ENCODE peak calls at places on chromosomes 1 and 21, in five cellular contexts. J, Q, L, O and U are unnamed samples. For H3K9me3 and H3K27me3, the result is how much of the 10 kb centered on the place peaks cover.

GRCh38 chr1:157585984-157586383 is 11.9 kb downstream of the FCRL4 start:
- DNase-seq in J (no peak), Q (peak), L (no peak), O (no peak), U (no peak)

GRCh38 chr1:31401241-31401640 is 11.8 kb upstream of the SERINC2 start:
- DNase-seq in J (no peak), Q (no peak), L (no peak), O (no peak), U (no peak)

GRCh38 chr1:226675720-226676357 is 63.2 kb downstream of the ITPKB start:
- DNase-seq in J (no peak), Q (no peak), L (no peak), O (no peak), U (no peak)

GRCh38 chr1:13786541-13786940 is 86.6 kb downstream of the PRDM2 start:
- DNase-seq in J (no peak), Q (no peak), L (no peak), O (no peak), U (no peak)

GRCh38 chr21:41643246-41643966 is 123.4 kb downstream of the RIPK4 start:
- DNase-seq in J (no peak), Q (no peak), L (no peak), O (no peak), U (no peak)

GRCh38 chr1:201904579-201904978 is 15.9 kb downstream of the SHISA4 start:
- DNase-seq in J (peak), Q (peak), L (no peak), O (no peak), U (no peak)

GRCh38 chr1:214678386-214678785 is 75.4 kb downstream of the CENPF start:
- DNase-seq in J (no peak), Q (peak), L (no peak), O (no peak), U (no peak)

GRCh38 chr1:14486401-14487110 is 111.9 kb upstream of the KAZN start:
- DNase-seq in J (no peak), Q (no peak), L (no peak), O (no peak), U (no peak)

GRCh38 chr21:17575076-17575475 is 37.6 kb downstream of the BTG3 start:
- DNase-seq in J (no peak), Q (no peak), L (no peak), O (no peak), U (no peak)

GRCh38 chr1:175129997-175130648 is 62.5 kb downstream of the KIAA0040 start:
- DNase-seq in J (no peak), Q (no peak), L (no peak), O (no peak), U (no peak)

GRCh38 chr1:235931181-235931738 is 64.6 kb upstream of the LYST start:
- DNase-seq in J (no peak), Q (no peak), L (no peak), O (no peak), U (no peak)

GRCh38 chr1:119373465-119373864 is 4.9 kb downstream of the HAO2 start:
- DNase-seq in J (no peak), Q (peak), L (no peak), O (no peak), U (no peak)

GRCh38 chr1:246219508-246220030 is 287.5 kb downstream of the SMYD3 start:
- DNase-seq in J (no peak), Q (peak), L (no peak), O (no peak), U (no peak)

GRCh38 chr1:33337994-33338494 is 17.1 kb upstream of the A3GALT2 start:
- DNase-seq in J (peak), Q (no peak), L (no peak), O (no peak), U (no peak)

GRCh38 chr1:52759908-52760307 is 33.7 kb downstream of the ZYG11B start:
- DNase-seq in J (no peak), Q (no peak), L (no peak), O (no peak), U (no peak)

GRCh38 chr1:111538343-111539035 is 35.1 kb upstream of the ADORA3 start:
- DNase-seq in J (no peak), Q (peak), L (no peak), O (no peak), U (no peak)

GRCh38 chr1:172322219-172323061 is 98.0 kb upstream of the C1orf105 start:
- DNase-seq in J (peak), Q (peak), L (no peak), O (no peak), U (no peak)

GRCh38 chr1:169618367-169618766 is 11.6 kb downstream of the SELP start:
- DNase-seq in J (no peak), Q (no peak), L (no peak), O (no peak), U (no peak)

GRCh38 chr21:35195232-35195631 is 146.1 kb upstream of the RUNX1 start:
- DNase-seq in J (no peak), Q (no peak), L (no peak), O (no peak), U (no peak)

GRCh38 chr1:197485790-197486189 is 217.7 kb downstream of the CRB1 start:
- DNase-seq in J (no peak), Q (peak), L (no peak), O (no peak), U (no peak)

GRCh38 chr1:244060691-244061090 is 9.6 kb downstream of the ZBTB18 start:
- DNase-seq in J (no peak), Q (no peak), L (no peak), O (no peak), U (no peak)

GRCh38 chr1:164132001-164132400 is 427.0 kb upstream of the PBX1 start:
- DNase-seq in J (no peak), Q (no peak), L (no peak), O (no peak), U (no peak)
- H3K9me3 ChIP-seq in J (under half), Q (under half), L (under half), O (under half), U (under half)

GRCh38 chr1:51444096-51444495 is 75.0 kb downstream of the EPS15 start:
- DNase-seq in J (no peak), Q (no peak), L (no peak), O (no peak), U (no peak)

GRCh38 chr1:51443555-51443954 is 75.5 kb downstream of the EPS15 start:
- DNase-seq in J (no peak), Q (no peak), L (no peak), O (no peak), U (no peak)

GRCh38 chr1:51442616-51443015 is 76.5 kb downstream of the EPS15 start:
- DNase-seq in J (no peak), Q (no peak), L (no peak), O (no peak), U (no peak)

GRCh38 chr1:51445346-51446090 is 73.5 kb downstream of the EPS15 start:
- DNase-seq in J (no peak), Q (no peak), L (no peak), O (no peak), U (no peak)

DNA sequence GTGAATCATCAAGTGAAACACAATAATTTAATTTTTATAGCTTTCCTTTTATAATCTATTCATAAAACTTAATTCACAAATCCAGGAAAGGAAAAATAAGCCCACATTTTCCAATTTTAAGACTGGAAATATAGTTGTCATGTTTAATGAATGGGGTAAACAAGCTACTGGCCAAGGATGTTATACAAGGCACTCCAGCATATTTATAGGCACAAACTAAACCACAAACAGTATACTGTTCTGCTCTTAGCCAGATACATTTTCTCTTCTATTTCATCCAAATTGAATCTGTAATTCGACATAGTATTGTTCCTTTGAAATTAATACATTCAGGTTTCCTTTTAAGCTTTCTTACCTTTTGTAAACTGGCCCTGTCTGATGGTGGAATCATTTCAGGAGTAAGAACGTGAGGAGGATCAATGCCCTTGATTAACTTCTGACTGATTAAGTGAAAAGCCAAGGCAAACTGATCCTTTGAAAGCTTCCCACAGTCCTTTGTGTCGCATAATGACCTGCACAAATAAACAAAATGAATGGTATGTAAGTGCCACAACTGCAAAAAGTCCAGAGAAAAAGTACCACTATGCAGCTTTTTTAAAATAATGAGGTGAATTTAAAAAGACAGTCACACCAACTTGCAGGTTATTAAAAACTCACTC is 74.4 kb downstream of the EPS15 start:
- DNase-seq in J (no peak), Q (no peak), L (no peak), O (no peak), U (no peak)
- H3K27ac ChIP-seq in J (peak), Q (no peak), L (no peak), O (no peak), U (no peak)

GRCh38 chr1:59695301-59695700 is 119.4 kb upstream of the HOOK1 start:
- DNase-seq in J (no peak), Q (no peak), L (no peak), O (no peak), U (no peak)

GRCh38 chr1:59690531-59690930 is 124.2 kb upstream of the HOOK1 start:
- DNase-seq in J (no peak), Q (no peak), L (no peak), O (no peak), U (no peak)

GRCh38 chr1:59691261-59691660 is 123.5 kb upstream of the HOOK1 start:
- DNase-seq in J (peak), Q (no peak), L (no peak), O (no peak), U (no peak)

GRCh38 chr1:59693431-59693830 is 121.3 kb upstream of the HOOK1 start:
- DNase-seq in J (no peak), Q (no peak), L (no peak), O (no peak), U (no peak)

DNA sequence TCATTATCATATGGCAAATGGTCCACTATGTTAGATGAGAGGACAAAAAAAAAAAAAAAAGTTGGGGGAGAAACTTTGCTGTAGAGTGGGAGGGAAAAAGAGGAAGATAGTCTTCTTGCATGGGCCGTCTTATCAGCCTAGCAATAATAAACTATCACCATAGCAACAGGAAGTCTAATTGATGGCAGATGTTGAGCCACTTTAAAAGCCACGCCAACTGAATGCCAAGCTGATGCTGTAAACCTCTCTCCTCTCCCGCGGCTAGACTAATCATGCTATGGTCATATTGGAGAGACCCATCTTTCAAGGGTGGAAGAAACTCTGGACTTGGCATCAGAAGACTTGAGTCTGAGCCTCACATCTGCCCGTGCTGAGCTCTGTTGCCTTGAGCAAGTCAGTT is 122.2 kb upstream of the HOOK1 start:
- DNase-seq in J (peak), Q (peak), L (no peak), O (no peak), U (no peak)
- H3K27me3 ChIP-seq in J (under half), Q (under half), L (under half), O (under half), U (under half)

DNA sequence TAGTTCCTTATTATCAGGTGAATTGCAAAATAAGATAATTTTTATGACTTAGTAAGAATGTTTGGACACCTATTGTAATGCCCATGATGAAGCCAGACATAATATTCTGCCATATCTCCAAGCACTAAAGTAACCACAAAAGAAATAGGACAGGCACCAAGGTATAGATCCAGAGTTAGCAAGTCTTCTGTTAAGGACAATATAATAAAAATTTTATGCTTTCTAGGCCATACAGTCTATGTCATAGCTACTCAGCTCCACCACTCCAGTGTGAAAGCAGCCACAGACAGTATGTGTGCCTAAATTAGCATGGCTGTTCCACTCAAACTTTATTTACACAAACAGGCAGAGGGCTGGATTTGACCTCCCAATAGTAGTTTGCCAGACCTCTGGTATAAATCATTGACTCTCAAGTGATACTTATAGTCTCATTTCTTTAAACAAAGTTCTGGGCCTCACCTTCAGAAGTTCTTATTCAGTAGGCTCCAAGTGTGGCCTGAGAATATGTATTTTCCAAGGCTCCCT is 88.3 kb downstream of the SCMH1 start:
- DNase-seq in J (no peak), Q (no peak), L (no peak), O (no peak), U (no peak)
- H3K9me3 ChIP-seq in J (under half), Q (under half), L (under half), O (under half), U (under half)

GRCh38 chr1:209326096-209326495 is 257.4 kb upstream of the CAMK1G start:
- DNase-seq in J (no peak), Q (no peak), L (no peak), O (no peak), U (no peak)

GRCh38 chr1:209328178-209328577 is 255.3 kb upstream of the CAMK1G start:
- DNase-seq in J (no peak), Q (no peak), L (no peak), O (no peak), U (no peak)

GRCh38 chr1:209325492-209325891 is 258.0 kb upstream of the CAMK1G start:
- DNase-seq in J (peak), Q (no peak), L (no peak), O (no peak), U (no peak)

GRCh38 chr1:209323743-209324142 is 259.8 kb upstream of the CAMK1G start:
- DNase-seq in J (no peak), Q (no peak), L (no peak), O (no peak), U (no peak)

DNA sequence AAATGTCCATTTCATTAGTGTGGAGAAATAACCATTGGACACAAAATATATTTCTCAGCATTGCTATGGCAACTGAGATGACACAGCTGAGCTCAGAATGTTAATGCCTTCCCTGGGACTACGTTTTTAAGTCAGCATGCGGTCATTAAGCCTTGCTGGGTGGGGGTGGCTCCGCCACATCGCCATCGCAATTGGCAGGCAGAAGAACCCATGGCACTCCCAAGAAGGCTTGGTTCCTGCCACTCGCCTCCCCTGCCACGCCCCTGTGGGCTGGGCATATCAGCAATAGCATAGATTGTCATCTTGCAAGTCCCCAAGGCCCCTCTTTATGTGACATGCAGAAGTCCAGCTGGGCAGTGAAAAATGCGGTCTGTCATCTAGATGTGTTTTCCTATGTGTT is 256.6 kb upstream of the CAMK1G start:
- DNase-seq in J (no peak), Q (no peak), L (no peak), O (no peak), U (no peak)
- H3K27ac ChIP-seq in J (no peak), Q (no peak), L (no peak), O (no peak), U (no peak)

GRCh38 chr1:24932284-24932683 is 2.2 kb upstream of the RUNX3 start:
- DNase-seq in J (no peak), Q (peak), L (peak), O (no peak), U (peak)
- H3K27me3 ChIP-seq in J (under half), Q (half or more), L (half or more), O (under half), U (under half)

DNA sequence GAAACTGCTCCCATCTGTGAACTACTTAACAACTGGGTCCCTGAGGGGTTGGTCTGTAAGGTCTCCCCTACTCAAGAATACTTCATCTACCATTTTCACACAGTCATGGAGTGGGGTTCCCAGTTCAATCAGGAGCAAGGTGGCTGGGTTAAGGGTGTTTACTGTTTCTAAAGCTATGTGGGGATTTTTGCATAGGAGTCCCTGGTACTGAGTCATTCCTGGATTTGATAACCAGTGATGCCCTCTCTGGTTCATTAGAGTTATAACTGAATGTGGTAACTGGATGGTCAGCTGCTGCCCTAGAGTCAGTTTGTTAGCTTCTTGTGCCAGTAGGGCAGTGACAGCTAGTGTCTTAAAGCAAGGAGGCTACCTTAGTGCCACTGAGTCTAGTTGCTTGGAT is 29.4 kb upstream of the KCNJ15 start:
- DNase-seq in J (no peak), Q (no peak), L (no peak), O (no peak), U (no peak)
- H3K9me3 ChIP-seq in J (under half), Q (under half), L (under half), O (under half), U (half or more)

DNA sequence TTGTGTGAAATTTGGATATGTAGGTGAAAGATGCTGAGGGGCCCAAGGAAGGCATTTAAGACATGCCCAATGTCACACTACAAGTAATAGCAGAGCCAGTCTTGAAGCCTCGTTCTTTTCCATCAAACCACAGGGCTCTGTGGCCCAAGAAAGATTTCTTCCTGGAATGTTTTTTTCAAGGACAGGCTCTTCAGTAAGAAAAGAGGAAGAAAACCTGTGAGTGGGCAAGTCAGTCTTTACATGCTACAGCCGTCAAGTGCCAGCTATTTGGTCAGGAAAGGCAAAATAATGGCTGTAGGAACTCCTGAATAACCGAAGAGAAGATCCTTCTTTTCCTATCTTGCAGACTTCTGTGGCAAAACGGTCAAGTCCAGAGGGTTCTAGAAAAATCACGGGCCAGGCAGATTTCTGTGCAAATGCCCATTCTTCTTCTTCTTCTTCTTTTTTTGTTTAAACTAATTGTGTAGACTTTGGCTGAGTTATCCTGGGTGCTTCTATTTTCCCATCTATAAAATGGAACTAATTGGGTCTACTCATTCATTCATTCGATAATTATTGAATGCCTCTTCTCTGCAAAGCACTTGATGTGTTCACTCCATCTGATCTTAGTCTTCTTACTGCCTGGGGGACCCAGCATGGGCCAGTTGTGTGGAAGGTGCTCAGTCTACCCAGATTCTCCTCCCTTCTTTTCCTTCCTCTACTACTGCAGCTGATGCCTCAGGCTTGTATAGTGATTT is 1.9 kb upstream of the ID3 start:
- DNase-seq in J (no peak), Q (no peak), L (no peak), O (no peak), U (no peak)
- H3K27ac ChIP-seq in J (peak), Q (peak), L (peak), O (no peak), U (no peak)